ENCODE peak calls at places on chromosomes 4 and X, in ten cellular contexts. One of them, this sample, is unnamed.

GRCh38 chr4:41632481-41633073 is 94.6 kb downstream of the LIMCH1 start:
- DNase-seq in cardiac muscle cell: no peak
- DNase-seq in tibial artery: no peak
- DNase-seq in psoas muscle: peak; percentile 55
- DNase-seq in heart left ventricle: no peak
- DNase-seq in lung: no peak
- DNase-seq in WERI-Rb-1: no peak
- DNase-seq in ascending aorta: no peak
- DNase-seq in fibroblast of lung: no peak
- DNase-seq in left ventricle myocardium inferior: no peak
- DNase-seq in this sample: no peak

GRCh38 chr4:30413915-30414314 is 306.3 kb upstream of the PCDH7 start:
- DNase-seq in heart left ventricle: no peak
- DNase-seq in fibroblast of lung: no peak
- DNase-seq in left ventricle myocardium inferior: no peak
- DNase-seq in ascending aorta: no peak
- DNase-seq in lung: no peak
- DNase-seq in psoas muscle: no peak
- DNase-seq in tibial artery: no peak
- DNase-seq in cardiac muscle cell: no peak
- DNase-seq in WERI-Rb-1: no peak
- DNase-seq in this sample: no peak

GRCh38 chr4:51836531-51836930 is 6.4 kb upstream of the DCUN1D4 start:
- DNase-seq in tibial artery: no peak
- DNase-seq in ascending aorta: no peak
- DNase-seq in cardiac muscle cell: no peak
- DNase-seq in lung: no peak
- DNase-seq in fibroblast of lung: peak; percentile 2
- DNase-seq in left ventricle myocardium inferior: no peak
- DNase-seq in heart left ventricle: no peak
- DNase-seq in WERI-Rb-1: no peak
- DNase-seq in psoas muscle: no peak
- DNase-seq in this sample: no peak

GRCh38 chr4:161714928-161715327 is 448.9 kb downstream of the FSTL5 start:
- DNase-seq in cardiac muscle cell: no peak
- DNase-seq in lung: no peak
- DNase-seq in ascending aorta: no peak
- DNase-seq in fibroblast of lung: peak; percentile 10
- DNase-seq in left ventricle myocardium inferior: no peak
- DNase-seq in psoas muscle: no peak
- DNase-seq in heart left ventricle: no peak
- DNase-seq in tibial artery: no peak
- DNase-seq in WERI-Rb-1: no peak
- DNase-seq in this sample: no peak

GRCh38 chr4:153579410-153579809 is 104.7 kb upstream of the TLR2 start:
- DNase-seq in ascending aorta: no peak
- DNase-seq in left ventricle myocardium inferior: no peak
- DNase-seq in tibial artery: no peak
- DNase-seq in lung: no peak
- DNase-seq in WERI-Rb-1: no peak
- DNase-seq in psoas muscle: no peak
- DNase-seq in fibroblast of lung: no peak
- DNase-seq in heart left ventricle: no peak
- DNase-seq in cardiac muscle cell: no peak
- DNase-seq in this sample: no peak

GRCh38 chr4:138897818-138898226 is 117.8 kb upstream of the NOCT start:
- DNase-seq in tibial artery: no peak
- DNase-seq in fibroblast of lung: peak; percentile 98
- DNase-seq in heart left ventricle: no peak
- DNase-seq in lung: no peak
- DNase-seq in ascending aorta: no peak
- DNase-seq in cardiac muscle cell: no peak
- DNase-seq in psoas muscle: no peak
- DNase-seq in WERI-Rb-1: no peak
- DNase-seq in left ventricle myocardium inferior: no peak
- DNase-seq in this sample: no peak

GRCh38 chr4:127708985-127709384 is 21.2 kb upstream of the SLC25A31 start:
- DNase-seq in left ventricle myocardium inferior: no peak
- DNase-seq in heart left ventricle: no peak
- DNase-seq in cardiac muscle cell: no peak
- DNase-seq in psoas muscle: no peak
- DNase-seq in lung: no peak
- DNase-seq in fibroblast of lung: peak; percentile 90
- DNase-seq in tibial artery: no peak
- DNase-seq in ascending aorta: no peak
- DNase-seq in WERI-Rb-1: no peak
- DNase-seq in this sample: no peak

GRCh38 chrX:103780701-103781402 is 4.2 kb downstream of the PLP1 start:
- DNase-seq in ascending aorta: no peak
- DNase-seq in fibroblast of lung: no peak
- DNase-seq in tibial artery: no peak
- DNase-seq in psoas muscle: no peak
- DNase-seq in lung: no peak
- DNase-seq in cardiac muscle cell: no peak
- DNase-seq in WERI-Rb-1: no peak
- DNase-seq in heart left ventricle: no peak
- DNase-seq in left ventricle myocardium inferior: no peak
- DNase-seq in this sample: no peak

GRCh38 chr4:23022032-23022431 is 329.3 kb downstream of the GBA3 start:
- DNase-seq in heart left ventricle: no peak
- DNase-seq in cardiac muscle cell: no peak
- DNase-seq in WERI-Rb-1: no peak
- DNase-seq in fibroblast of lung: peak; percentile 96
- DNase-seq in tibial artery: no peak
- DNase-seq in lung: no peak
- DNase-seq in left ventricle myocardium inferior: no peak
- DNase-seq in ascending aorta: no peak
- DNase-seq in psoas muscle: no peak
- DNase-seq in this sample: no peak

GRCh38 chr4:24488399-24489164 is 95.8 kb downstream of the DHX15 start:
- DNase-seq in WERI-Rb-1: peak; percentile 85
- DNase-seq in psoas muscle: peak; percentile 82
- DNase-seq in tibial artery: peak; percentile 75
- DNase-seq in cardiac muscle cell: peak; percentile 84
- DNase-seq in heart left ventricle: peak; percentile 65
- DNase-seq in fibroblast of lung: peak; percentile 40
- DNase-seq in left ventricle myocardium inferior: peak; percentile 76
- DNase-seq in lung: peak; percentile 67
- DNase-seq in ascending aorta: no peak
- DNase-seq in this sample: no peak

GRCh38 chrX:3286196-3286920 is 60.1 kb downstream of the MXRA5 start:
- DNase-seq in lung: no peak
- DNase-seq in left ventricle myocardium inferior: no peak
- DNase-seq in WERI-Rb-1: no peak
- DNase-seq in cardiac muscle cell: no peak
- DNase-seq in ascending aorta: no peak
- DNase-seq in tibial artery: no peak
- DNase-seq in fibroblast of lung: peak; percentile 90
- DNase-seq in psoas muscle: no peak
- DNase-seq in heart left ventricle: no peak
- DNase-seq in this sample: no peak

GRCh38 chr4:94253036-94253435 is 45.4 kb downstream of the SMARCAD1 start:
- DNase-seq in cardiac muscle cell: no peak
- DNase-seq in left ventricle myocardium inferior: no peak
- DNase-seq in ascending aorta: no peak
- DNase-seq in psoas muscle: no peak
- DNase-seq in heart left ventricle: no peak
- DNase-seq in WERI-Rb-1: no peak
- DNase-seq in tibial artery: no peak
- DNase-seq in fibroblast of lung: peak; percentile 33
- DNase-seq in lung: no peak
- DNase-seq in this sample: no peak

GRCh38 chrX:132094169-132094568 is 33.7 kb downstream of the FRMD7 start:
- DNase-seq in lung: no peak
- DNase-seq in left ventricle myocardium inferior: no peak
- DNase-seq in psoas muscle: no peak
- DNase-seq in cardiac muscle cell: no peak
- DNase-seq in WERI-Rb-1: no peak
- DNase-seq in fibroblast of lung: peak; percentile 61
- DNase-seq in tibial artery: no peak
- DNase-seq in heart left ventricle: no peak
- DNase-seq in ascending aorta: no peak
- DNase-seq in this sample: no peak

GRCh38 chr4:122771724-122772123 is 39.2 kb downstream of the BBS12 start:
- DNase-seq in lung: no peak
- DNase-seq in tibial artery: no peak
- DNase-seq in fibroblast of lung: no peak
- DNase-seq in left ventricle myocardium inferior: no peak
- DNase-seq in heart left ventricle: no peak
- DNase-seq in ascending aorta: no peak
- DNase-seq in psoas muscle: no peak
- DNase-seq in cardiac muscle cell: no peak
- DNase-seq in WERI-Rb-1: no peak
- DNase-seq in this sample: no peak

DNA sequence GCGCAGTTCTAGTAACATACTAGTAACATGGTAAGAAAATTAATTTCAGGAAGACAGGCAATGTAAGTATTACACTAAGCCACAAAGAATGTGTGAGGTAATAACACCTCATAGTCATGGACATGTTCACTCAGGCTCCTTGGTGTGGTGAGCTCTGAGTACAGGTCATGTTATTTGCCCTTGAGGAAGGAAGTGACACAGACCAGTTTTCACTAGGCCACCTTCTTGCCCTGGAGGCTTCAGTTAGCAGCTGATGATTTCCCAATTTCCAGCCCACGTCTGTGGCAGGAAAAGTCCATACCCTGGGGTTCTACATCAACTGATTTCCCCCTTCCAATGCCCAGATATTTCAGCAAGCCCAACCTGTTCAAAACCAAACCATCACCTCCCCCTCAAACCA is 6.7 kb downstream of the APOO start:
- DNase-seq in WERI-Rb-1: no peak
- DNase-seq in psoas muscle: no peak
- DNase-seq in left ventricle myocardium inferior: no peak
- DNase-seq in fibroblast of lung: peak; percentile 87
- DNase-seq in tibial artery: no peak
- DNase-seq in cardiac muscle cell: no peak
- DNase-seq in ascending aorta: no peak
- DNase-seq in lung: no peak
- DNase-seq in heart left ventricle: no peak
- DNase-seq in this sample: no peak
- H3K27ac ChIP-seq in WERI-Rb-1: no peak overlapping the region
- H3K27ac ChIP-seq in psoas muscle: peak overlapping the region; percentile 71
- H3K27ac ChIP-seq in left ventricle myocardium inferior: peak overlapping the region; percentile 81
- H3K27ac ChIP-seq in fibroblast of lung: no peak overlapping the region
- H3K27ac ChIP-seq in tibial artery: peak overlapping the region; percentile 26
- H3K27ac ChIP-seq in cardiac muscle cell: peak overlapping the region; percentile 76
- H3K27ac ChIP-seq in ascending aorta: peak overlapping the region; percentile 65
- H3K27ac ChIP-seq in lung: peak overlapping the region; percentile 83
- H3K27ac ChIP-seq in heart left ventricle: peak overlapping the region; percentile 69
- H3K27ac ChIP-seq in this sample: peak overlapping the region; percentile 3

DNA sequence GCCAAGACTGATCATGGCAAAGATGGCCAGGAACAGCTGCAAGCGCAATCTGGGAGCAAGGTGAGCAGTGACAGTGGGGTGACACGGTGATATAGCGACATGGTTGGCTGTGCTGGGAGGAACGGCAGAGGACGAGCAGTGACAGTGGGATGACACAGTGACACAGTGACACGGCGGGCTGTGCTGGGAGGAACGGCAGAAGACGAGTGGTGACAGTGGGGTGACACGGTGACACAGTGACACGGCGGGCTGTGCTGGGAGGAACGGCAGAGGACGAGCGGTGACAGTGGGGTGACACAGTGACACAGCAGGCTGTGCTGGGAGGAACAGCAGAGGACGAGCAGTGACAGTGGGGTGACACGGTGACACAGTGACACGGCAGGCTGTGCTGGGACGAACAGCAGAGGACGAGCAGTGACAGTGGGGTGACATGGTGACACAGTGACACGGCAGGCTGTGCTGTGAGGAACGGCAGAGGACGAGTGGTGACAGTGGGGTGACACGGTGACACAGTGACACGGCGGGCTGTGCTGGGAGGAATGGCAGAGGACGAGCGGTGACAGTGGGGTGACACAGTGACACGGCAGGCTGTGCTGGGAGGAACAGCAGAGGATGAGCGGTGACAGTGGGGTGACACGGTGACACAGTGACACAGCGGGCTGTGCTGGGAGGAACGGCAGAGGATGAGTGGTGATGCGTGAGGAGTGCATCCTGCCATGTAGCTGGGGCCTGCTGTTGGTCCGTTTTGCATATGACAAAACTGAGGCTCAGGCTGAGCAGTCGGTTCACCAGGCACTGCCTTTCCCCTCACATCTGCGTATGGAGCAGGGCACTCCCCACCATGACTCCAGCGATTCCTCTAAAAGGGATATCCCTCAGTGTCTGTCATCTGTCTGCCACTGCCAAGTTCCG is 36.0 kb upstream of the MXD4 start:
- DNase-seq in WERI-Rb-1: no peak
- DNase-seq in heart left ventricle: no peak
- DNase-seq in lung: no peak
- DNase-seq in ascending aorta: no peak
- DNase-seq in psoas muscle: no peak
- DNase-seq in tibial artery: peak; percentile 42
- DNase-seq in fibroblast of lung: no peak
- DNase-seq in cardiac muscle cell: no peak
- DNase-seq in left ventricle myocardium inferior: no peak
- DNase-seq in this sample: no peak
- H3K4me3 ChIP-seq in WERI-Rb-1: no peak overlapping the region
- H3K4me3 ChIP-seq in heart left ventricle: no peak overlapping the region
- H3K4me3 ChIP-seq in lung: no peak overlapping the region
- H3K4me3 ChIP-seq in ascending aorta: no peak overlapping the region
- H3K4me3 ChIP-seq in psoas muscle: no peak overlapping the region
- H3K4me3 ChIP-seq in tibial artery: no peak overlapping the region
- H3K4me3 ChIP-seq in fibroblast of lung: no peak overlapping the region
- H3K4me3 ChIP-seq in cardiac muscle cell: no peak overlapping the region
- H3K4me3 ChIP-seq in left ventricle myocardium inferior: no peak overlapping the region
- H3K4me3 ChIP-seq in this sample: no peak overlapping the region

DNA sequence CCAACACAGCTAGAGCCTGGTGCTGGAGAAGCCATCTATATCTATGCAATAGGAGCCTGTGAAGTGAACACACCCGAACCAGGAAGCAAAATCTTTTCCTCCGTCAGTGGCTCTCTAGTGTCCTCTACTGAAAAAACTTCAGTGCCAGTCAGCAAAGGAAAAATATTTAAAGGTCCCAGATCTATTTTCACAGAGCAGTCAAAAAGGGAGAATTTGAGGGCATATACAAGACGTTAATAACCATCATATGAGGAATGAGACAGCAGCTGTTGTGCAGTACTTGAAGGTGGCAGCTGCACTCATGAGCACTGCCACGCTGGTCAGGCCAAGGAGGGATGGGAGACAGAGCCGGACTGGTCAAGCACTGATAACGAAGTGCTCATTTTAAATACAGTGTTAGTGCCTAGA is 14.4 kb downstream of the MCUB start:
- DNase-seq in ascending aorta: no peak
- DNase-seq in tibial artery: no peak
- DNase-seq in fibroblast of lung: no peak
- DNase-seq in lung: no peak
- DNase-seq in WERI-Rb-1: no peak
- DNase-seq in heart left ventricle: no peak
- DNase-seq in left ventricle myocardium inferior: no peak
- DNase-seq in cardiac muscle cell: no peak
- DNase-seq in psoas muscle: no peak
- DNase-seq in this sample: no peak
- TF ChIP-seq CTCF in ascending aorta: no peak
- TF ChIP-seq CTCF in tibial artery: no peak
- TF ChIP-seq CTCF in fibroblast of lung: no peak
- TF ChIP-seq CTCF in lung: no peak
- TF ChIP-seq CTCF in WERI-Rb-1: peak; percentile 9
- TF ChIP-seq CTCF in heart left ventricle: no peak
- TF ChIP-seq CTCF in left ventricle myocardium inferior: peak; percentile 44
- TF ChIP-seq CTCF in cardiac muscle cell: peak; percentile 39
- TF ChIP-seq CTCF in psoas muscle: no peak
- TF ChIP-seq CTCF in this sample: no peak

GRCh38 chr4:159105063-159105414 is 2.2 kb downstream of the RAPGEF2 start:
- DNase-seq in tibial artery: no peak
- DNase-seq in psoas muscle: no peak
- DNase-seq in lung: no peak
- DNase-seq in WERI-Rb-1: peak; percentile 33
- DNase-seq in ascending aorta: no peak
- DNase-seq in left ventricle myocardium inferior: no peak
- DNase-seq in heart left ventricle: no peak
- DNase-seq in fibroblast of lung: peak; percentile 73
- DNase-seq in cardiac muscle cell: no peak
- DNase-seq in this sample: no peak
- H3K27ac ChIP-seq in tibial artery: peak overlapping the region; percentile 99
- H3K27ac ChIP-seq in psoas muscle: peak overlapping the region; percentile 54
- H3K27ac ChIP-seq in lung: peak overlapping the region; percentile 76
- H3K27ac ChIP-seq in WERI-Rb-1: no peak overlapping the region
- H3K27ac ChIP-seq in ascending aorta: peak overlapping the region; percentile 13
- H3K27ac ChIP-seq in left ventricle myocardium inferior: peak overlapping the region; percentile 97
- H3K27ac ChIP-seq in heart left ventricle: peak overlapping the region; percentile 95
- H3K27ac ChIP-seq in fibroblast of lung: peak overlapping the region; percentile 85
- H3K27ac ChIP-seq in cardiac muscle cell: peak overlapping the region; percentile 95
- H3K27ac ChIP-seq in this sample: peak overlapping the region; percentile 99

This sample was measured in coronary artery.